ENCODE peak calls at places on chromosomes 5 and 9, in five cellular contexts. J is right lobe of liver, T is suprapubic skin, M is stomach, C is IMR-90. I is an unnamed sample.

GRCh38 chr9:69671291-69671903 is 774 bp downstream of the APBA1 start:
- DNase-seq in C (no peak), T (peak), J (no peak), M (no peak), I (peak)

GRCh38 chr9:24939099-24939850 is 393.6 kb upstream of the IZUMO3 start:
- DNase-seq in T (no peak), C (no peak), J (no peak), M (no peak), I (no peak)

GRCh38 chr5:56601641-56602071 is 213.7 kb upstream of the MAP3K1 start:
- DNase-seq in J (no peak), C (peak), M (no peak), T (no peak), I (no peak)

GRCh38 chr5:60295423-60295822 is 401.9 kb upstream of the PDE4D start:
- DNase-seq in J (no peak), T (no peak), C (peak), M (peak), I (no peak)

GRCh38 chr5:139982157-139982974 is 60.7 kb downstream of the NRG2 start:
- DNase-seq in M (peak), T (no peak), C (peak), J (no peak), I (no peak)

GRCh38 chr5:132283423-132284043 is 10.7 kb upstream of the SLC22A4 start:
- DNase-seq in M (peak), T (no peak), C (peak), J (no peak), I (no peak)

GRCh38 chr5:54390015-54390414 is 65.5 kb upstream of the HSPB3 start:
- DNase-seq in J (no peak), M (no peak), T (no peak), C (peak), I (no peak)

GRCh38 chr5:90549729-90550275 is 8.8 kb upstream of the ADGRV1 start:
- DNase-seq in T (no peak), J (no peak), M (no peak), C (no peak), I (no peak)

GRCh38 chr9:87557996-87558395 is 60.3 kb downstream of the DAPK1 start:
- DNase-seq in M (peak), T (no peak), J (no peak), C (no peak), I (no peak)

GRCh38 chr5:180982008-180982741 is 6.5 kb upstream of the BTNL3 start:
- DNase-seq in M (no peak), T (no peak), C (no peak), J (no peak), I (no peak)

GRCh38 chr5:136356747-136357469 is 8.4 kb downstream of the TRPC7 start:
- DNase-seq in C (no peak), M (no peak), T (no peak), J (peak), I (peak)

GRCh38 chr9:86944974-86945867 is 2.1 kb downstream of the GAS1 start:
- DNase-seq in M (no peak), T (no peak), J (no peak), C (peak), I (no peak)

GRCh38 chr9:32431940-32432555 is 47.6 kb downstream of the ACO1 start:
- DNase-seq in J (no peak), C (peak), T (no peak), M (peak), I (peak)

GRCh38 chr9:37788328-37788727 is 3.5 kb upstream of the EXOSC3 start:
- DNase-seq in M (no peak), J (no peak), T (no peak), C (no peak), I (no peak)

GRCh38 chr5:9691261-9691660 is 61.1 kb upstream of the TAS2R1 start:
- DNase-seq in M (no peak), T (no peak), J (no peak), C (no peak), I (no peak)

GRCh38 chr5:108818613-108819272 is 71.0 kb downstream of the FER start:
- DNase-seq in M (no peak), C (peak), T (no peak), J (no peak), I (no peak)

GRCh38 chr5:169979871-169980270 is 424 bp downstream of the INSYN2B start:
- DNase-seq in M (no peak), J (no peak), T (no peak), C (peak), I (no peak)

GRCh38 chr5:67879619-67880357 is 335.8 kb upstream of the PIK3R1 start:
- DNase-seq in T (no peak), J (no peak), M (no peak), C (no peak), I (no peak)

GRCh38 chr9:7394007-7394774 is 405.4 kb downstream of the DMAC1 start:
- DNase-seq in T (no peak), J (no peak), M (no peak), C (no peak), I (no peak)

GRCh38 chr5:169647566-169647965 is 10.5 kb downstream of the DOCK2 start:
- DNase-seq in C (no peak), M (no peak), T (no peak), J (no peak), I (no peak)

GRCh38 chr5:156259618-156260017 is 67.3 kb upstream of the SGCD start:
- DNase-seq in T (no peak), J (no peak), C (no peak), M (no peak), I (no peak)

GRCh38 chr5:127754259-127754658 is 51.1 kb downstream of the CCDC192 start:
- DNase-seq in T (no peak), M (peak), C (peak), J (no peak), I (no peak)

GRCh38 chr5:122252319-122252718 is 59.7 kb upstream of the SNCAIP start:
- DNase-seq in T (no peak), M (no peak), J (no peak), C (peak), I (no peak)

GRCh38 chr5:34503379-34504346 is 152.5 kb upstream of the RAI14 start:
- DNase-seq in J (no peak), M (no peak), T (no peak), C (no peak), I (no peak)

DNA sequence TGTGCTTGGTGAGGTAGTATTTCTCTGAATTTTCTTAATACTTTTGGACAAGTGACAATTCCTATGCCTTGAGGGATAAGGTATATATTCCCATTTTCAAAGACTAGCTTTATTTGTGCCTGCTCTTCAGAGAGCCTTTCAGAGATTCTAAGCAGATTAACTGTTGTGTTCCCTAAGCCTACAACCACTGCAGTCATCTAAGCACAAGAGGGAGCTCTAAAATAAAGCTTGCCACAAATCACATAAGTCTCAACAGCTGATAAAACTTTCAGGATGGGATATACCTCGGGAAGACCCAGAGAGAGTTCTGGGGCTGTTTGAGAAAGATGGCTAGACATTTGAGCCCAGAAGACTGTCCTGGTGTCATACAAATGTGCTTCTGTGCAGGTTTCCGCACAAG is 157.3 kb downstream of the CYLC2 start:
- DNase-seq in C (no peak), J (no peak), M (no peak), T (no peak), I (no peak)
- TF ChIP-seq CTCF in C (no peak), J (no peak), M (no peak), T (no peak), I (no peak)

GRCh38 chr5:135253601-135254165 is 145.3 kb downstream of the MACROH2A1 start:
- DNase-seq in T (no peak), J (no peak), C (no peak), M (no peak), I (no peak)
- H3K4me3 ChIP-seq in T (no peak), J (no peak), C (no peak), M (no peak), I (no peak)

DNA sequence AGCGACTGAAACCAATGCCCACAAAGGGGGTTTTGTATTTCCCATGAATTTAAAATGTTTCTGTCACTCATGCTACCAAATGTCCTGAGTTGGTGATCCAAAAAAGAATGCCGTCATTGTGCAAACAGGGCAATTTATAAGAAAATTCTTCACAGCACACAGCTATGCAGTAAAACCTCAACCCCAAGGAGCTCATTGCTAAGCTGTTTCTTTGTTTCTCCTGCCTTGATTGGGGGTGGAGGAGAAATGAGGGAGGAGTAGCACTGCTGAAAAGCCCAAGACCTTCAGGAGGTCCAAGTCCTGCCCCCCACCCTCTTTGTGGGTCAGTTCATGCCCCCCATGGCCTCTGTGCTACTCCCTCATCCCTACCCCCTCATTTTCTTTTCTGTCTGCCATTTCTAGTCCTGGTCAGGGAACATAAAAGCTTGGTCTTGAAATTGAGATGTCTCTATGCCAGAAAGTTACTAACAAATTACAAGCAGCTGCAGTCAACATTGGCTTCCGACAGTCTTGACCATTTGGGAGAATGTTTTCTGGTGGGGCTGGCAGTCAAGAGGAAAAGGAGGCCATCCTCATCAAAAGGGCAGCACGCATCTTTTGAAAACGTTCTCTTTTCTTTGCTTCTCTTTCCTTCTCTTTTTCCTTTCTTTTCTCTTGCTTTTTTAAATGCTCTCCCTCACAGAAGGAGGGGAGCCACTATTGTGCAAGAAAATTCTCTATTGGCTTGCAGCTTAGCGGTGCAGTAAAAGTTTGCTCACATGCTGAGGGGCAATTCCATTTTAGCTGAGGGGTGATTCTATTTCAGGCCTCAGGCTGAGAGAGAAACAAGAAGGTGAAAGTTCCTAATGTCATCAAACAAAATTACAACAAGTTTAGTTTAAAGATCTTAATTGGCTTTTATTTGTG is 133.4 kb downstream of the GCNT1 start:
- DNase-seq in C (no peak), T (no peak), J (no peak), M (no peak), I (no peak)
- TF ChIP-seq POLR2A in C (no peak), T (no peak), J (no peak), M (no peak), I (no peak)

GRCh38 chr5:171155621-171156020 is 153.4 kb upstream of the TLX3 start:
- DNase-seq in M (no peak), T (no peak), C (peak), J (no peak), I (no peak)

GRCh38 chr5:171149772-171150171 is 159.3 kb upstream of the TLX3 start:
- DNase-seq in C (no peak), T (no peak), J (no peak), M (no peak), I (no peak)

GRCh38 chr5:171149333-171149732 is 159.7 kb upstream of the TLX3 start:
- DNase-seq in M (no peak), C (no peak), T (no peak), J (no peak), I (no peak)

GRCh38 chr5:171157233-171157632 is 151.8 kb upstream of the TLX3 start:
- DNase-seq in J (no peak), M (no peak), C (no peak), T (no peak), I (no peak)

DNA sequence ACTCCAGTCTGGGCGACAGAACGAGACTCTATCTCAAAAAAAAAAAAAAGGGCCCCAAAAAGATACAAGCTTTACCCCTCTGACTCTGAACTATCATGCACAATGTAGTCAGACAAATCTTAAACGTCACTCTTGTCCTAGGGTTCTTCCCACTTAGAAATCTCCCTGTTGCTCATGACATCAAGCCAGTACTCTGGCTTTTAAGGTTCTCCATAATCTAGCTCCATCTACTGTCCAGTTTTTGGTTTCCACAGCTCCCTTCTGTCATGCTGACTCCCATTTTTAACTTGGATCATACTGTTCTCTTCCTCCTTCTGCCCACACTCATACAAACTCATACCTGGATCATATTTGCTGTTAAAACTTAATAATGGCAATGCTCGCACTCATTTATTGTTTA is 156.7 kb upstream of the TLX3 start:
- DNase-seq in T (no peak), M (no peak), C (peak), J (no peak), I (no peak)
- TF ChIP-seq CTCF in T (no peak), M (no peak), C (peak), J (peak), I (no peak)

DNA sequence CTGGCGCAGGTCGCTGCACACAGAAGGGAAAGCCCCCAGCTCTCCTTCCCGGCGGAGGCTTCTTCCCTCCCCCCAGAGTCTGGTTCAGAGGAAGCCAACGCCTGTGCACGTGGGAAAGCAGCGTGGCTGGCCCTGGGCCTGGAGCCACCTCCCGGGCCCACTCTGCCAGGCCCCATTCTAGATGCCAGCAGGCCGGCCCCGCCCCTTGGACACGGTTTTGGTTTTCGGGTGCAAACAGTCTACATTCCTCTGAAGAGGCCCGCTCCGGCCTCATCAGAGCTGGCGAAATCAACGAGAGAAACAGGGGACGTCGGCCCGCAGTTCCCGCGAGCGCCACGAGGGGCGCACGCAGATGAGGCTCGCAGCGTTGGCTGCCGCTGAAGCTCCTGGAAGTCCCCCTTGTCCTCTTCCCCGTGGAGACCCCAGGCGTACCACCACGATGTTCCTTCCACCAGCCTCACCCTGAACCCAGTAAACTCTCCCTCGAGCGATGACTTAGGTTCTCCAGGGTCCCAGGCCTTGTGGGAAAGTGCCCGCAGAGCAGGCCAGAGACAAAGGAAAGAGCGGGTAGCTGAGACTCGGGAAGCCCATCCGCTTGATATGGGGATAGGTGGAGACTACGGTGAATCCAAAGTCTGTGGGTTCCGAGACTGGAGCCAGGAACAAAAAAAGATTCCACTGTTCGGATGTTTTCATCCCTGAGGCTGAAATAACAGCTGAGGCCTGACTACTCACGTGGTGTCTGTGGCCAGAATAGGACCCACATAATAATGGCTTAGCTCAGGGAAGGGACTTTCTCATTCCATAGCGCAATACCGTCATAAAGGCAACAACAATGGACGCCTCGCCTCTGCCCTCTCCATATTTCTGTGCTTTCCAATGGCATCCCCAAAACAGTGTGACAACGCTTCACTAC is 64.2 kb downstream of the KLF4 start:
- DNase-seq in C (peak), J (peak), T (peak), M (peak), I (peak)
- H3K4me3 ChIP-seq in C (no peak), J (peak), T (peak), M (peak), I (peak)

GRCh38 chr9:128120061-128120740 is 7.3 kb downstream of the PTGES2 start:
- DNase-seq in M (peak), C (no peak), J (peak), T (peak), I (no peak)

GRCh38 chr9:128118472-128118857 is 9.1 kb downstream of the PTGES2 start:
- DNase-seq in M (no peak), C (no peak), T (peak), J (peak), I (no peak)

GRCh38 chr9:128118971-128119665 is 8.4 kb downstream of the PTGES2 start:
- DNase-seq in C (no peak), T (peak), M (peak), J (peak), I (no peak)

GRCh38 chr9:128116104-128117083 is 11.1 kb downstream of the PTGES2 start:
- DNase-seq in C (no peak), J (peak), M (peak), T (peak), I (no peak)

DNA sequence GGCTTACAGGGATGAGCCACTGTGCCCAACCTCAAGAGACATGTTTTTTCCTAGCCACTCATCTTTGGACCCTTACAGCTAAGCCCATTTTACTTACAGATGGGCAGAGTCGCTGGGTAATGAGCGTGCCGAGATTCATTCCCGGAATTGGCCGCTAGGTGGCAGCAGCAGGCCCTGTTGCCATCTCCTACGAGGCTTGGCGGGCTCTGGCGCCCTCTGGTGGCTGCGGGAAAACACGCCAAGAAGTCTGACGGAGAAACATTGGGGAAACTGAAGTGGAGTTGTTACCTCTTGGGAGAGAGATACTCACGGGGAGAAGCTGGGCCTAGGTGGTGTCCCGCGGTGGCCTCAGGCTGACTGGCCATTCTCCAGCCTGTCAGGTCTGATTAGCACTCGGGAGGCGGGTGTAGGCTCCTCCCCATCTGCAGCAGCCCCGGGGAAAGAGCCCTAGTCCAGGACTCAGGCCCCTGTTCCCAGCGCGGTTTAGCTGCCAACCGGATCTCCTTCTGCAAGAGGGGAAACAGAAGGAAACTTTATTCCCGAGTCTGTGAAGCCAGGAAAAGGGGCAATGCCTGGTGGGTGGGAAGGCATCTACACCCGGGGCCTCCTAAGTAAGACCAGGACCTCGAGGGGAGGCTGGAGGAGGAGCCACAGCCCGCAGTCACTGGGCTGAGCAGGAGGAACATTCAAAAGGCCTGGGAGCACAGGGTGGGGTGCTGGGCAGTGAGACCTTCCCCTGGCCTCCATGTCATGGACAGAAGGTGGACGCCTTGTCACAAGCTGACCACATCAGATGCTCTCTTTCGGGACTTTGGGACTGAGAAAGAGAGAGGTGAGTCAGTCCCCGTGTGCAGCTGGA is 9.7 kb downstream of the PTGES2 start:
- DNase-seq in T (peak), C (peak), M (peak), J (peak), I (peak)
- TF ChIP-seq POLR2A in T (no peak), C (peak), M (no peak), J (no peak), I (no peak)

DNA sequence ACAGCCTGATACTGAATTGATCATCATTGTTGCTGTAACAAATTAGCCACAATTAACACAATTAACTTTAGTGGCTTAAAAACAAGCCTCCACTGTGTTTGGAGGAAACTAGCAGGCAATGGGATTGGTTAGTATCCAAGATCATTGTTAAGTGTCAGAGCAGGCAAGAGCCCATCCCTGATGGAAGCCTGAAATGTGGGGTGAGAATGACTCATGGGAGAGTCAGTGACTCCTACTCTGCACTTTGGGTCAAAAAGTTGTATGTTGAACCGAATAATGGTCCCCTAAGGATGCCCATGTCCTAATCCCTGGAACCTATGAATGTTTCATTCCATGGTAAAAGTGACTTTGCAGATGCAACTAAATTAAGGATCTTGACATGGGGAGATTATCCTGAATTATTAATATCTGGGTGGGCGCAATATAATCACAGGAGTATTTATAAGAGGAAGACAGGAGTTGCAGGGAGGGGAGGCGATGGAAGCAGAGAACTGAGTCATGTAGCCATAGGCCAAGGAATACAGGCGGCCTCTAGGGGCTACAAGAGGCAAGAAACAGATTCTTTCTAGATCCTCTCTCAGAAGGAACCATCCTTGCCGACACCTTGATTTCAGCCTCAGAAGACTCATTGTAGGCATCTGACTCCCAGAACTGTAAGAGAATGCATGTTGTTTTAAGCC is 28.8 kb downstream of the ALG2 start:
- DNase-seq in C (peak), M (no peak), T (no peak), J (no peak), I (no peak)
- TF ChIP-seq CTCF in C (peak), M (no peak), T (no peak), J (no peak), I (no peak)